ENCODE peak calls at places on chromosome 1, in nine cellular contexts. H is small intestine; V is Peyer's patch; O is NCI-H226; M is AG08395; Q is nucleus accumbens; P is HFF-Myc; R is CD4-positive, CD25-positive, alpha-beta regulatory T cell; W is GM12891. Y is an unnamed sample.

GRCh38 chr1:215104283-215104682 is 21.7 kb downstream of the KCNK2 start:
- DNase-seq in H (no peak), V (no peak), O (no peak), M (no peak), Q (no peak), P (no peak), R (no peak), W (no peak), Y (no peak)

GRCh38 chr1:112335351-112335750 is 60.7 kb upstream of the CTTNBP2NL start:
- DNase-seq in H (no peak), V (no peak), O (no peak), M (no peak), Q (no peak), P (no peak), R (no peak), W (no peak), Y (no peak)

GRCh38 chr1:16925635-16926490 is 4.1 kb downstream of the CROCC start:
- DNase-seq in H (no peak), V (no peak), O (no peak), M (no peak), Q (no peak), P (no peak), R (no peak), W (no peak), Y (no peak)

GRCh38 chr1:55720243-55720642 is 505.1 kb upstream of the USP24 start:
- DNase-seq in H (no peak), V (no peak), O (no peak), M (no peak), Q (no peak), P (no peak), R (no peak), W (no peak), Y (no peak)

GRCh38 chr1:155052412-155053400 is 1.6 kb downstream of the ADAM15 start:
- DNase-seq in H (peak; percentile 72), V (peak; percentile 31), O (peak; percentile 61), M (peak; percentile 31), Q (no peak), P (no peak), R (no peak), W (no peak), Y (peak; percentile 72)

GRCh38 chr1:173682174-173682573 is 12.5 kb upstream of the ANKRD45 start:
- DNase-seq in H (no peak), V (no peak), O (no peak), M (no peak), Q (no peak), P (no peak), R (no peak), W (no peak), Y (peak; percentile 21)

GRCh38 chr1:153617677-153618076 is 1.6 kb upstream of the S100A14 start:
- DNase-seq in H (peak; percentile 82), V (peak; percentile 66), O (no peak), M (peak; percentile 70), Q (no peak), P (no peak), R (no peak), W (no peak), Y (peak; percentile 27)

GRCh38 chr1:175208773-175209492 is 16.4 kb upstream of the KIAA0040 start:
- DNase-seq in H (peak; percentile 64), V (peak; percentile 78), O (no peak), M (no peak), Q (no peak), P (no peak), R (peak; percentile 21), W (no peak), Y (no peak)

GRCh38 chr1:156797212-156797871 is 19.3 kb downstream of the SH2D2A start:
- DNase-seq in H (peak; percentile 61), V (peak; percentile 38), O (peak; percentile 25), M (peak; percentile 65), Q (no peak), P (no peak), R (peak; percentile 45), W (no peak), Y (peak; percentile 84)

GRCh38 chr1:97050501-97050900 is 328.9 kb downstream of the PTBP2 start:
- DNase-seq in H (no peak), V (no peak), O (peak; percentile 26), M (peak; percentile 12), Q (no peak), P (no peak), R (no peak), W (no peak), Y (peak; percentile 3)

GRCh38 chr1:204170494-204171155 is 4.5 kb upstream of the REN start:
- DNase-seq in H (no peak), V (no peak), O (no peak), M (no peak), Q (no peak), P (no peak), R (no peak), W (no peak), Y (no peak)

GRCh38 chr1:156538711-156539440 is 33.5 kb downstream of the IQGAP3 start:
- DNase-seq in H (no peak), V (no peak), O (no peak), M (no peak), Q (no peak), P (no peak), R (no peak), W (no peak), Y (no peak)

GRCh38 chr1:218339267-218339831 is 5.8 kb upstream of the TGFB2 start:
- DNase-seq in H (peak; percentile 31), V (no peak), O (no peak), M (peak; percentile 41), Q (no peak), P (no peak), R (no peak), W (no peak), Y (peak; percentile 83)

Y was measured in HT-29.